ENCODE peak calls at places on chromosomes 16 and 17, in eight cellular contexts. One of them, this sample, is unnamed.

GRCh38 chr17:1160591-1161041 is 19.2 kb downstream of the ABR start:
- DNase-seq in body of pancreas: no peak
- DNase-seq in gastrocnemius medialis: no peak
- DNase-seq in prostate gland: no peak
- DNase-seq in ovary: no peak
- DNase-seq in A549: no peak
- DNase-seq in uterus: no peak
- DNase-seq in esophagus squamous epithelium: no peak
- DNase-seq in this sample: no peak

GRCh38 chr17:3978421-3979275 is 14.4 kb upstream of the ATP2A3 start:
- DNase-seq in body of pancreas: peak
- DNase-seq in gastrocnemius medialis: no peak
- DNase-seq in prostate gland: peak
- DNase-seq in ovary: no peak
- DNase-seq in A549: no peak
- DNase-seq in uterus: no peak
- DNase-seq in esophagus squamous epithelium: no peak
- DNase-seq in this sample: no peak

GRCh38 chr17:42577532-42578281 is at the start of gene PSMC3IP:
- DNase-seq in body of pancreas: peak
- DNase-seq in gastrocnemius medialis: peak
- DNase-seq in prostate gland: peak
- DNase-seq in ovary: peak
- DNase-seq in A549: peak
- DNase-seq in uterus: peak
- DNase-seq in esophagus squamous epithelium: peak
- DNase-seq in this sample: peak

GRCh38 chr17:75767881-75768280 is 2.9 kb upstream of the GALK1 start:
- DNase-seq in body of pancreas: no peak
- DNase-seq in gastrocnemius medialis: no peak
- DNase-seq in prostate gland: no peak
- DNase-seq in ovary: no peak
- DNase-seq in A549: no peak
- DNase-seq in uterus: no peak
- DNase-seq in esophagus squamous epithelium: no peak
- DNase-seq in this sample: peak

GRCh38 chr17:48542114-48542955 is 2.6 kb downstream of the HOXB2 start:
- DNase-seq in body of pancreas: no peak
- DNase-seq in gastrocnemius medialis: no peak
- DNase-seq in prostate gland: no peak
- DNase-seq in ovary: no peak
- DNase-seq in A549: no peak
- DNase-seq in uterus: no peak
- DNase-seq in esophagus squamous epithelium: no peak
- DNase-seq in this sample: no peak

GRCh38 chr16:1920727-1921155 is 2.5 kb upstream of the HS3ST6 start:
- DNase-seq in body of pancreas: peak
- DNase-seq in gastrocnemius medialis: no peak
- DNase-seq in prostate gland: no peak
- DNase-seq in ovary: no peak
- DNase-seq in A549: no peak
- DNase-seq in uterus: no peak
- DNase-seq in esophagus squamous epithelium: no peak
- DNase-seq in this sample: peak

GRCh38 chr16:15742716-15743115 is 92.7 kb downstream of the NDE1 start:
- DNase-seq in body of pancreas: no peak
- DNase-seq in gastrocnemius medialis: no peak
- DNase-seq in prostate gland: no peak
- DNase-seq in ovary: no peak
- DNase-seq in A549: no peak
- DNase-seq in uterus: no peak
- DNase-seq in esophagus squamous epithelium: no peak
- DNase-seq in this sample: no peak

GRCh38 chr17:50909765-50910661 is 43.9 kb upstream of the TOB1 start:
- DNase-seq in body of pancreas: no peak
- DNase-seq in gastrocnemius medialis: no peak
- DNase-seq in prostate gland: no peak
- DNase-seq in ovary: no peak
- DNase-seq in A549: no peak
- DNase-seq in uterus: no peak
- DNase-seq in esophagus squamous epithelium: no peak
- DNase-seq in this sample: no peak

GRCh38 chr17:43822566-43823190 is 10.3 kb downstream of the MPP3 start:
- DNase-seq in body of pancreas: no peak
- DNase-seq in gastrocnemius medialis: no peak
- DNase-seq in prostate gland: no peak
- DNase-seq in ovary: no peak
- DNase-seq in A549: no peak
- DNase-seq in uterus: no peak
- DNase-seq in esophagus squamous epithelium: no peak
- DNase-seq in this sample: no peak

GRCh38 chr17:42679001-42679491 is 2.3 kb upstream of the PLEKHH3 start:
- DNase-seq in body of pancreas: peak
- DNase-seq in gastrocnemius medialis: no peak
- DNase-seq in prostate gland: peak
- DNase-seq in ovary: peak
- DNase-seq in A549: peak
- DNase-seq in uterus: peak
- DNase-seq in esophagus squamous epithelium: no peak
- DNase-seq in this sample: peak

GRCh38 chr17:58351182-58351581 is 819 bp downstream of the SUPT4H1 start:
- DNase-seq in body of pancreas: no peak
- DNase-seq in gastrocnemius medialis: no peak
- DNase-seq in prostate gland: no peak
- DNase-seq in ovary: no peak
- DNase-seq in A549: no peak
- DNase-seq in uterus: no peak
- DNase-seq in esophagus squamous epithelium: no peak
- DNase-seq in this sample: no peak

GRCh38 chr17:12911241-12911640 is 106.6 kb downstream of the ELAC2 start:
- DNase-seq in body of pancreas: no peak
- DNase-seq in gastrocnemius medialis: no peak
- DNase-seq in prostate gland: no peak
- DNase-seq in ovary: no peak
- DNase-seq in A549: no peak
- DNase-seq in uterus: no peak
- DNase-seq in esophagus squamous epithelium: no peak
- DNase-seq in this sample: no peak

GRCh38 chr16:77816293-77816692 is 27.9 kb downstream of the VAT1L start:
- DNase-seq in body of pancreas: peak
- DNase-seq in gastrocnemius medialis: no peak
- DNase-seq in prostate gland: no peak
- DNase-seq in ovary: no peak
- DNase-seq in A549: no peak
- DNase-seq in uterus: no peak
- DNase-seq in esophagus squamous epithelium: no peak
- DNase-seq in this sample: no peak

GRCh38 chr16:26214694-26215093 is 522.9 kb downstream of the HS3ST4 start:
- DNase-seq in body of pancreas: no peak
- DNase-seq in gastrocnemius medialis: no peak
- DNase-seq in prostate gland: no peak
- DNase-seq in ovary: no peak
- DNase-seq in A549: no peak
- DNase-seq in uterus: no peak
- DNase-seq in esophagus squamous epithelium: no peak
- DNase-seq in this sample: no peak

GRCh38 chr16:8703693-8704092 is 29.3 kb downstream of the ABAT start:
- DNase-seq in body of pancreas: no peak
- DNase-seq in gastrocnemius medialis: no peak
- DNase-seq in prostate gland: no peak
- DNase-seq in ovary: no peak
- DNase-seq in A549: no peak
- DNase-seq in uterus: no peak
- DNase-seq in esophagus squamous epithelium: no peak
- DNase-seq in this sample: no peak

GRCh38 chr17:64975318-64976087 is 56.2 kb upstream of the LRRC37A3 start:
- DNase-seq in body of pancreas: peak
- DNase-seq in gastrocnemius medialis: peak
- DNase-seq in prostate gland: peak
- DNase-seq in ovary: peak
- DNase-seq in A549: peak
- DNase-seq in uterus: peak
- DNase-seq in esophagus squamous epithelium: peak
- DNase-seq in this sample: peak

GRCh38 chr16:24568392-24568791 is 29.0 kb downstream of the RBBP6 start:
- DNase-seq in body of pancreas: no peak
- DNase-seq in gastrocnemius medialis: no peak
- DNase-seq in prostate gland: no peak
- DNase-seq in ovary: no peak
- DNase-seq in A549: no peak
- DNase-seq in uterus: no peak
- DNase-seq in esophagus squamous epithelium: no peak
- DNase-seq in this sample: no peak

GRCh38 chr16:87267566-87267965 is 49.6 kb downstream of the C16orf95 start:
- DNase-seq in body of pancreas: no peak
- DNase-seq in gastrocnemius medialis: no peak
- DNase-seq in prostate gland: no peak
- DNase-seq in ovary: no peak
- DNase-seq in A549: no peak
- DNase-seq in uterus: no peak
- DNase-seq in esophagus squamous epithelium: no peak
- DNase-seq in this sample: no peak

GRCh38 chr16:87266846-87267245 is 50.3 kb downstream of the C16orf95 start:
- DNase-seq in body of pancreas: no peak
- DNase-seq in gastrocnemius medialis: no peak
- DNase-seq in prostate gland: no peak
- DNase-seq in ovary: no peak
- DNase-seq in A549: no peak
- DNase-seq in uterus: no peak
- DNase-seq in esophagus squamous epithelium: no peak
- DNase-seq in this sample: peak

GRCh38 chr16:87263418-87264052 is 53.7 kb downstream of the C16orf95 start:
- DNase-seq in body of pancreas: no peak
- DNase-seq in gastrocnemius medialis: no peak
- DNase-seq in prostate gland: no peak
- DNase-seq in ovary: no peak
- DNase-seq in A549: no peak
- DNase-seq in uterus: no peak
- DNase-seq in esophagus squamous epithelium: no peak
- DNase-seq in this sample: peak

GRCh38 chr16:87265261-87265660 is 51.9 kb downstream of the C16orf95 start:
- DNase-seq in body of pancreas: no peak
- DNase-seq in gastrocnemius medialis: no peak
- DNase-seq in prostate gland: no peak
- DNase-seq in ovary: no peak
- DNase-seq in A549: no peak
- DNase-seq in uterus: no peak
- DNase-seq in esophagus squamous epithelium: no peak
- DNase-seq in this sample: no peak

DNA sequence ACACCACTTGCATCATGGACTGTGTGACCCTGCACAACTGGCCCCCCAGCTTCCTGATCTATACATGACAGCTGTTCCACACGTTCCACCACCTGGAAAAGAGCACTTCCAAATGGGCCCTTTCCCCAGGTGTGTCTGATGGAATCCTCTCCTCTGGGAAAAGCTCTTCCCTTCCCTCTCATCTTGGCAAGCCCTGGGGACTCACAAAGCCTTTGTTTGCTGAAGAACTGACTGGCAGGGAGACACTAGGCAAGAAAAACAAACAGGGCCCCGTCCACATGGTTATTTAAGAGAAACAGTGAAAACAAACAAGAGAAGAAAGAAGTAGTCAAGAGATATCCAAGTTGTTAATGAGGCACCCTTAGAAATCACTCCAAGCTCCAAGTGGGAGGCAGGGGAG is 52.6 kb downstream of the C16orf95 start:
- DNase-seq in body of pancreas: no peak
- DNase-seq in gastrocnemius medialis: no peak
- DNase-seq in prostate gland: no peak
- DNase-seq in ovary: no peak
- DNase-seq in A549: no peak
- DNase-seq in uterus: no peak
- DNase-seq in esophagus squamous epithelium: no peak
- DNase-seq in this sample: no peak
- H3K27ac ChIP-seq in body of pancreas: no peak
- H3K27ac ChIP-seq in gastrocnemius medialis: no peak
- H3K27ac ChIP-seq in prostate gland: no peak
- H3K27ac ChIP-seq in ovary: no peak
- H3K27ac ChIP-seq in A549: no peak
- H3K27ac ChIP-seq in uterus: no peak
- H3K27ac ChIP-seq in esophagus squamous epithelium: no peak
- H3K27ac ChIP-seq in this sample: no peak

GRCh38 chr17:7107012-7107754 is 7.4 kb downstream of the ASGR2 start:
- DNase-seq in body of pancreas: no peak
- DNase-seq in gastrocnemius medialis: no peak
- DNase-seq in prostate gland: no peak
- DNase-seq in ovary: no peak
- DNase-seq in A549: no peak
- DNase-seq in uterus: no peak
- DNase-seq in esophagus squamous epithelium: no peak
- DNase-seq in this sample: no peak
- TF ChIP-seq POLR2A in body of pancreas: no peak
- TF ChIP-seq POLR2A in gastrocnemius medialis: no peak
- TF ChIP-seq POLR2A in prostate gland: no peak
- TF ChIP-seq POLR2A in ovary: no peak
- TF ChIP-seq POLR2A in A549: no peak
- TF ChIP-seq POLR2A in uterus: no peak
- TF ChIP-seq POLR2A in esophagus squamous epithelium: no peak
- TF ChIP-seq POLR2A in this sample: no peak

GRCh38 chr16:67546091-67546501 is 16.2 kb upstream of the CTCF start:
- DNase-seq in body of pancreas: no peak
- DNase-seq in gastrocnemius medialis: no peak
- DNase-seq in prostate gland: no peak
- DNase-seq in ovary: no peak
- DNase-seq in A549: no peak
- DNase-seq in uterus: no peak
- DNase-seq in esophagus squamous epithelium: no peak
- DNase-seq in this sample: no peak
- H3K27ac ChIP-seq in body of pancreas: no peak
- H3K27ac ChIP-seq in gastrocnemius medialis: peak
- H3K27ac ChIP-seq in prostate gland: no peak
- H3K27ac ChIP-seq in ovary: no peak
- H3K27ac ChIP-seq in A549: no peak
- H3K27ac ChIP-seq in uterus: peak
- H3K27ac ChIP-seq in esophagus squamous epithelium: no peak
- H3K27ac ChIP-seq in this sample: peak

DNA sequence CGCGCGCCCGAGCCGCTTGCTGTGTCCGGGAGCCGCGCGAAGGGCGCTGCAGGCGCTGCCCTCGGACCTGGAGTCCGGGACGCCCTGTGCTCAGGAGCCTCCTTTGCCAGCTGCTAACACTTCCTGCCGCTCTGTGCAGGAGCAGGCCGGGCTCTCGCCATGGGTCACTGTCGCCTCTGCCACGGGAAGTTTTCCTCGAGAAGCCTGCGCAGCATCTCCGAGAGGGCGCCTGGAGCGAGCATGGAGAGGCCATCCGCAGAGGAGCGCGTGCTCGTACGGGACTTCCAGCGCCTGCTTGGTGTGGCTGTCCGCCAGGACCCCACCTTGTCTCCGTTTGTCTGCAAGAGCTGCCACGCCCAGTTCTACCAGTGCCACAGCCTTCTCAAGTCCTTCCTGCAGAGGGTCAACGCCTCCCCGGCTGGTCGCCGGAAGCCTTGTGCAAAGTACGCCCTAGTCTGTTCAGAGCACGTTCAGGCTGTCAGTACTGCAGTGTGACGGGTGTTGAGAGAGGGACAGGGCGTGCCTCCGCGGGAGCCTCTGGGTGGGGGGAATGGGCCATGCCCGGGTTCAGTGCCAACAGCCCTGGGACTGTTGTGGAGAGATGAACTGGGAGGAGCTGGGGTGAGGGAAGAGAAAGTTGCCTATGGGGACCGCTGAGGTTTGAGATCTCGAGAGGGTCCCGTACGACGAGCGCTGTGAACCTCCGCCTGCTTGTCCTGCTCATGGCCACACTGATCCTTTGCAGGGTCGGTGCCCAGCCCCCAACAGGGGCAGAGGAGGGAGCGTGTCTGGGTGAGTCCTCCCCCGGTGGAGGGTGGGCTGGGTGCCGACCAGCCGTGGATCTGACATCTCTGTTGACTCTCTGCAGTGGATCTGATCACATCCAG is 1.3 kb downstream of the ZNF276 start:
- DNase-seq in body of pancreas: peak
- DNase-seq in gastrocnemius medialis: no peak
- DNase-seq in prostate gland: peak
- DNase-seq in ovary: no peak
- DNase-seq in A549: no peak
- DNase-seq in uterus: peak
- DNase-seq in esophagus squamous epithelium: peak
- DNase-seq in this sample: peak
- TF ChIP-seq POLR2A in body of pancreas: no peak
- TF ChIP-seq POLR2A in gastrocnemius medialis: no peak
- TF ChIP-seq POLR2A in prostate gland: no peak
- TF ChIP-seq POLR2A in ovary: no peak
- TF ChIP-seq POLR2A in A549: no peak
- TF ChIP-seq POLR2A in uterus: no peak
- TF ChIP-seq POLR2A in esophagus squamous epithelium: no peak
- TF ChIP-seq POLR2A in this sample: peak